ENCODE peak calls at places on chromosomes 5 and 9, in ten cellular contexts. N is NCI-H510A treated with DMSO at 0.1 percent for 48 hours; P is AG20443; U is heart right ventricle; R is NCI-H2171; C is activated gamma-delta T cell treated with anti-CD3 and anti-CD28 coated beads, Interleukin-2, amount 50 U/mL, for 16 hours; M is MCF 10A; Q is HT-29; Z is omental fat pad; T is naive B cell. F is an unnamed sample.

GRCh38 chr5:36531401-36531800 is 75.0 kb upstream of the SLC1A3 start:
- DNase-seq in N (no peak), P (no peak), U (no peak), R (no peak), C (no peak), M (no peak), Q (no peak), Z (no peak), T (no peak), F (no peak)

GRCh38 chr5:36300927-36301540 is 668 bp downstream of the RANBP3L start:
- DNase-seq in N (no peak), P (no peak), U (no peak), R (no peak), C (no peak), M (no peak), Q (no peak), Z (no peak), T (no peak), F (no peak)

GRCh38 chr5:32304622-32305021 is 8.1 kb downstream of the MTMR12 start:
- DNase-seq in N (no peak), P (no peak), U (no peak), R (no peak), C (no peak), M (no peak), Q (no peak), Z (no peak), T (no peak), F (no peak)

GRCh38 chr5:170490381-170490780 is 13.4 kb upstream of the KCNIP1 start:
- DNase-seq in N (no peak), P (no peak), U (no peak), R (no peak), C (no peak), M (no peak), Q (no peak), Z (no peak), T (no peak), F (no peak)

GRCh38 chr5:8912106-8912505 is 633.8 kb downstream of the SEMA5A start:
- DNase-seq in N (no peak), P (no peak), U (no peak), R (no peak), C (no peak), M (no peak), Q (no peak), Z (no peak), T (no peak), F (no peak)

GRCh38 chr5:16663848-16664247 is 47.1 kb upstream of the RETREG1 start:
- DNase-seq in N (no peak), P (no peak), U (no peak), R (no peak), C (no peak), M (no peak), Q (no peak), Z (no peak), T (no peak), F (no peak)

GRCh38 chr9:83013261-83013610 is 49.7 kb downstream of the RASEF start:
- DNase-seq in N (peak), P (no peak), U (no peak), R (no peak), C (no peak), M (no peak), Q (peak), Z (no peak), T (no peak), F (no peak)

GRCh38 chr5:33761139-33761538 is 130.7 kb downstream of the ADAMTS12 start:
- DNase-seq in N (no peak), P (peak), U (no peak), R (no peak), C (no peak), M (no peak), Q (no peak), Z (no peak), T (no peak), F (no peak)

GRCh38 chr9:101162231-101162630 is 133.7 kb downstream of the PLPPR1 start:
- DNase-seq in N (no peak), P (no peak), U (no peak), R (no peak), C (no peak), M (no peak), Q (no peak), Z (no peak), T (no peak), F (no peak)

GRCh38 chr9:125126019-125126746 is 17.1 kb downstream of the SCAI start:
- DNase-seq in N (no peak), P (peak), U (peak), R (no peak), C (peak), M (peak), Q (no peak), Z (no peak), T (peak), F (peak)

GRCh38 chr5:96963267-96963666 is 27.4 kb downstream of the LNPEP start:
- DNase-seq in N (no peak), P (peak), U (peak), R (no peak), C (no peak), M (no peak), Q (no peak), Z (no peak), T (peak), F (peak)